ENCODE peak calls at places on chromosomes 11 and 22, in nine cellular contexts. C, M, D, B, Y, A, J, K and Z are unnamed samples.

GRCh38 chr11:79902493-79902892 is 461.7 kb upstream of the TENM4 start:
- DNase-seq in D (no peak), C (no peak), M (no peak), Y (no peak), J (no peak), A (no peak), B (no peak), K (no peak), Z (no peak)

GRCh38 chr22:48889887-48890692 is 937.6 kb downstream of the BRD1 start:
- DNase-seq in Y (no peak), K (no peak), B (no peak), C (peak), A (no peak), M (peak), J (no peak), D (no peak), Z (no peak)

GRCh38 chr11:1052133-1053011 is 15.9 kb upstream of the MUC6 start:
- DNase-seq in B (no peak), J (no peak), Y (no peak), D (no peak), A (no peak), C (peak), K (no peak), M (peak), Z (no peak)

GRCh38 chr11:130400793-130401483 is 27.5 kb downstream of the ADAMTS8 start:
- DNase-seq in Y (no peak), A (no peak), M (no peak), B (no peak), C (no peak), J (peak), D (no peak), K (peak), Z (no peak)

GRCh38 chr11:2289859-2290258 is 11.9 kb downstream of the C11orf21 start:
- DNase-seq in J (no peak), Y (no peak), B (no peak), M (peak), C (no peak), K (no peak), D (no peak), A (no peak), Z (no peak)

GRCh38 chr22:28716686-28717085 is 24.9 kb downstream of the CHEK2 start:
- DNase-seq in Y (no peak), A (no peak), D (no peak), M (no peak), C (no peak), B (no peak), J (no peak), K (no peak), Z (no peak)

GRCh38 chr11:76248210-76248609 is 41.9 kb upstream of the WNT11 start:
- DNase-seq in Y (no peak), M (no peak), C (no peak), A (no peak), D (no peak), B (no peak), J (no peak), K (no peak), Z (peak)

GRCh38 chr22:46145361-46145851 is 4.9 kb upstream of the PPARA start:
- DNase-seq in K (no peak), B (no peak), A (no peak), J (no peak), M (no peak), Y (no peak), C (no peak), D (no peak), Z (no peak)

GRCh38 chr11:12125609-12126149 is 15.3 kb downstream of the MICAL2 start:
- DNase-seq in J (no peak), M (no peak), A (no peak), D (no peak), C (peak), Y (no peak), B (peak), K (peak), Z (no peak)

GRCh38 chr11:34263462-34264186 is 94.2 kb downstream of the ABTB2 start:
- DNase-seq in M (peak), B (peak), A (no peak), C (peak), D (no peak), Y (no peak), K (peak), J (no peak), Z (no peak)

GRCh38 chr11:77779935-77780334 is 40.6 kb downstream of the RSF1 start:
- DNase-seq in J (no peak), M (no peak), D (no peak), A (no peak), C (no peak), B (no peak), K (peak), Y (no peak), Z (no peak)

GRCh38 chr22:26482171-26482570 is 1.4 kb downstream of the HPS4 start:
- DNase-seq in B (no peak), D (no peak), A (no peak), C (no peak), J (no peak), Y (peak), K (no peak), M (no peak), Z (no peak)

GRCh38 chr11:122333476-122333875 is 217.5 kb upstream of the BLID start:
- DNase-seq in Y (no peak), K (no peak), J (no peak), A (no peak), C (no peak), M (no peak), D (no peak), B (no peak), Z (no peak)

GRCh38 chr11:63614136-63614664 is at the start of gene PLAAT3:
- DNase-seq in Y (no peak), M (peak), B (peak), J (peak), A (no peak), C (peak), K (peak), D (peak), Z (peak)

GRCh38 chr22:26735019-26735409 is 77.6 kb downstream of the MIAT start:
- DNase-seq in K (no peak), Y (no peak), C (no peak), B (no peak), D (no peak), A (no peak), M (no peak), J (no peak), Z (no peak)

GRCh38 chr11:66336234-66337102 is at the start of gene RIN1:
- DNase-seq in K (peak), D (peak), B (peak), M (peak), A (peak), Y (peak), J (peak), C (peak), Z (peak)

GRCh38 chr22:22818861-22819855 is 68.5 kb upstream of the IGLL5 start:
- DNase-seq in M (no peak), B (no peak), K (no peak), C (no peak), J (no peak), A (peak), Y (peak), D (peak), Z (no peak)

GRCh38 chr22:38305481-38306448 is 11.5 kb downstream of the CSNK1E start:
- DNase-seq in C (no peak), A (peak), J (no peak), D (peak), M (no peak), K (peak), Y (peak), B (peak), Z (no peak)
- TF ChIP-seq CTCF in C (no peak), A (peak), J (no peak), D (peak), M (no peak), K (no peak), Y (peak), B (no peak), Z (no peak)

DNA sequence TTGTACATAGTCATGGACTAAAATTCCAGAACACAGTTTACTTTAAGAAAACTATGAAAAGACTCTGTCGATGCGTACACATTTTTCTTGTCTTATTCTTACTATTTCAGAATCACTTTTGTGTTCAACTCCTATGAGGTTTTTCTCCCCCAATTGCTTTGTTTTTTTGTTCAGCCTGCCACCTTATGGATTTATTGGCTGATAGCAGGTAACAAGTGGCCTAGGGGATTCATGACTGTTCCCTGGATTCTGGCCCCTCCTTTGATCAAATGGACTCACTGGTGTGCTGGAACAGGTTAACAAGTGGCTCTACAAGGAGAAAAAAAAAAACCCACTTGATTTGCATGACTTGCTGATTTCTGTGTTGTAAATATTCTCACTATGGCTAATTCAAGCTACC is 10.6 kb downstream of the MMP20 start:
- DNase-seq in A (no peak), K (no peak), B (no peak), J (no peak), M (no peak), D (no peak), C (no peak), Y (peak), Z (no peak)
- TF ChIP-seq CTCF in A (peak), K (peak), B (no peak), J (no peak), M (no peak), D (no peak), C (no peak), Y (peak), Z (no peak)

GRCh38 chr22:36926721-36927435 is 13.4 kb downstream of the CSF2RB start:
- DNase-seq in B (no peak), A (no peak), C (no peak), M (no peak), Y (no peak), J (no peak), D (no peak), K (no peak), Z (no peak)
- TF ChIP-seq CTCF in B (no peak), A (no peak), C (no peak), M (no peak), Y (no peak), J (no peak), D (no peak), K (no peak), Z (no peak)

DNA sequence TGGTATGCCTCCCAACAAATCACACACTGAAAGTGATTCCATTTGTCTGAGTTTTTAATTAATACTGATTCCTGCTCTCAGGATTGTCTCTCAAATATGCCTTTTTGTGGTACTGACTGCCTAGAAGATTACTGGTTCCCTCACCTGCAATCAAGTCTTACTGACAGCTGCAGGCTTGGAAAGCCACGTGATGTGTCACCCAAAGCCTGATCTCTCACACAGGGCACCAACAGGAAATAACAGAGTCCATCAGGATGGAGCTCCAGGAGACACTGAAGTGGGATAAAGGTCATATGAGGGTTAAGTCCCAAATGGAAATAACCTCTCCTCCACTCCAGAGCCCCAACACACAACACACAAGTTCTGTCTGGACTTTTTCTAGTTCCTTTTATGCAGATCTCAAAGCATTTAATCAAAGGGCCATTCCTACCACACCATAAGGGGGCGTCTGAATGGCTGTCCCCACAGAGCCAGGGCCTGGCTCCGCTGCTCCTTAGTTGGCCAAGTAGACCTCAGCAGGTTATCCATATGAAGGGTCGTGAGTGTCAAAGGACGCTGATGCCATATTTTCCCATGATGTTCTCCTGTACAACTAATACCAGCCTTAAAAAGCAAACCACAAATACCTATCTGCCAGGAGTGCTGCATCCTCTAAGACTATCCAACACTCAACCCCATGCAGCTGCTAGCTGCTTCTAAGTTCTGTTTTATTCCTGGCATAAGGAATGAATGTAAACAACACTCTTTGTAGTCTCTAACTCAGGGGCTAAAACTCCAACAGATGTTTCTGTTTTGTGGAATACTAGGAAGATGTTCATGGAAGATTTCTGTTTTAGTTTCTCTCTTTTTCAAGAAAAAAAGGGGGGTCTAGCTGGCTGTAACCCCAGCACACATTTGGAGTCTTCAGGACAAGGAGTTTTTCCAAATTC is 13.0 kb downstream of the SCUBE2 start:
- DNase-seq in B (no peak), Y (no peak), D (no peak), K (no peak), C (no peak), M (no peak), A (no peak), J (no peak), Z (no peak)
- TF ChIP-seq CTCF in B (no peak), Y (peak), D (no peak), K (no peak), C (no peak), M (no peak), A (no peak), J (no peak), Z (no peak)

DNA sequence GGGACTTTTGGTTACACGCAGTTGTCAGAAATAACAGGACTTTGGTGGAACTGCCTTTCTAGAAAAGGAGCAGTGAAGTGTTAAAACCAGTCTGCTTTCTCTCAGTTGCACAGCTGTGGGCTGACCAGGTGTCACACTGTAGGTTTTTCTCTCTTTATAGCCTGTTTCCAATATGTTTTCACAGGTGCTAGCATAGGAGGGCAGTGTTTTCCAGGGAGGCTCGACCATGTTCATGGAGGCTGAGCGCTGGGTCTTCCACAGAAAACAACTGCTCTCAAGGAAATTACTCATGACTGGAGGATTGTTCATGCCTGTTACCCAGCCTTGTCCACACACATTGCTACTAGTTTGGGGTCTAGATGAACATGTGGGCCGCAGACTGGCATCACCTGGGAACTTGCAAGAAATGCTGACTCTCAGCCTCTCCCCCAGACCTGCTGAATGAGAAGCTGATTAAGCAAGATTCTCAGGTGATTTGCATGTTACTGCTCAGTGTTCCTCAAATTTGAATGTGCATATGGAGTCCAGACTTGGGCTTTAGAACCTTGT is 157.7 kb downstream of the MAML2 start:
- DNase-seq in J (no peak), A (no peak), B (no peak), D (peak), K (no peak), M (no peak), Y (peak), C (no peak), Z (no peak)
- TF ChIP-seq CTCF in J (no peak), A (no peak), B (no peak), D (no peak), K (no peak), M (no peak), Y (no peak), C (no peak), Z (no peak)